ENCODE peak calls at places on chromosomes 2 and 18, in seven cellular contexts. N is mucosa of descending colon, K is psoas muscle, S is GM12865, I is BJ, F is foreskin fibroblast, X is pancreas. D is an unnamed sample.

GRCh38 chr18:77815666-77816338 is 566.2 kb downstream of the GALR1 start:
- DNase-seq in N (no peak), S (no peak), X (no peak), K (no peak), F (no peak), I (no peak), D (no peak)

GRCh38 chr2:222269132-222269531 is 29.7 kb downstream of the PAX3 start:
- DNase-seq in K (no peak), N (no peak), I (no peak), X (no peak), S (no peak), F (no peak), D (no peak)

GRCh38 chr2:30026091-30027055 is 105.0 kb upstream of the ALK start:
- DNase-seq in S (peak), N (peak), I (peak), K (peak), X (peak), F (peak), D (peak)

GRCh38 chr2:200863655-200864205 is 728 bp downstream of the CLK1 start:
- DNase-seq in I (no peak), N (peak), S (no peak), F (no peak), X (no peak), K (no peak), D (no peak)

GRCh38 chr18:36406805-36407204 is 109.3 kb downstream of the FHOD3 start:
- DNase-seq in X (no peak), K (no peak), I (no peak), S (no peak), F (no peak), N (no peak), D (no peak)

GRCh38 chr18:9683418-9684396 is 24.4 kb upstream of the RAB31 start:
- DNase-seq in I (peak), F (peak), S (no peak), N (peak), K (no peak), X (peak), D (no peak)

GRCh38 chr2:232292395-232293154 is 86.0 kb upstream of the ALPP start:
- DNase-seq in K (peak), I (no peak), X (peak), S (peak), F (peak), N (peak), D (peak)

GRCh38 chr2:188512456-188512855 is 220.8 kb downstream of the GULP1 start:
- DNase-seq in I (no peak), F (peak), S (peak), X (no peak), N (no peak), K (no peak), D (no peak)

GRCh38 chr2:229679393-229680125 is 34.8 kb downstream of the DNER start:
- DNase-seq in K (no peak), I (no peak), S (no peak), N (no peak), X (no peak), F (no peak), D (no peak)

GRCh38 chr2:85439986-85440385 is 21.5 kb downstream of the SH2D6 start:
- DNase-seq in X (no peak), I (no peak), F (no peak), K (no peak), S (peak), N (no peak), D (no peak)

GRCh38 chr2:85053802-85054201 is 79.4 kb upstream of the TCF7L1 start:
- DNase-seq in X (no peak), I (peak), N (peak), F (peak), S (no peak), K (peak), D (no peak)

GRCh38 chr2:72979896-72980295 is 62.6 kb downstream of the EMX1 start:
- DNase-seq in I (no peak), F (no peak), S (no peak), N (no peak), X (no peak), K (no peak), D (no peak)

DNA sequence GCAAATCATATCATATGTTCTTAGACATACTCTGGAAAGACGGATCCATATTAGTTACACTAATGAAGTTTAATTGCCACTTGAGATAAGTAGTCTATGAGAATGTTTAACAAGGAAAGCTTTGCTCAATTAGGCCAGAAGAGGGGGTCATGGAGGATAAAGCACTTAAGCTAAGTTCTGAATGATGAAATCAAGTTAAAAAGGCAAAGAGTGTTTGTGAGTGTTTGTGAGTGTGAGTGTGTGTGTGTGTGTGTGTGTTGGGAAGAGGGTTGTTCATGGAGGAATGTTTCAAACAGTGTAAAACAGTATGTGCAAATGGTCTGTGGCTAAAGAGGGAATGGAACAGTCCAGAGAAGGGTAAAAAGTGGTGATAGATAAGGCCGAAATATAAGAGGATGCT is 360.9 kb downstream of the ERBB4 start:
- DNase-seq in S (no peak), K (no peak), F (peak), I (no peak), X (no peak), N (no peak), D (no peak)
- TF ChIP-seq CTCF in S (no peak), K (no peak), F (no peak), I (no peak), X (no peak), N (no peak), D (no peak)

GRCh38 chr2:120032297-120032696 is 19.4 kb downstream of the EPB41L5 start:
- DNase-seq in I (no peak), F (no peak), S (no peak), X (no peak), K (no peak), N (no peak), D (no peak)

GRCh38 chr2:120029672-120030640 is 17.1 kb downstream of the EPB41L5 start:
- DNase-seq in K (no peak), F (no peak), I (no peak), X (no peak), S (no peak), N (no peak), D (no peak)

GRCh38 chr2:120028795-120029194 is 15.9 kb downstream of the EPB41L5 start:
- DNase-seq in N (no peak), S (no peak), X (no peak), K (no peak), I (no peak), F (no peak), D (no peak)

DNA sequence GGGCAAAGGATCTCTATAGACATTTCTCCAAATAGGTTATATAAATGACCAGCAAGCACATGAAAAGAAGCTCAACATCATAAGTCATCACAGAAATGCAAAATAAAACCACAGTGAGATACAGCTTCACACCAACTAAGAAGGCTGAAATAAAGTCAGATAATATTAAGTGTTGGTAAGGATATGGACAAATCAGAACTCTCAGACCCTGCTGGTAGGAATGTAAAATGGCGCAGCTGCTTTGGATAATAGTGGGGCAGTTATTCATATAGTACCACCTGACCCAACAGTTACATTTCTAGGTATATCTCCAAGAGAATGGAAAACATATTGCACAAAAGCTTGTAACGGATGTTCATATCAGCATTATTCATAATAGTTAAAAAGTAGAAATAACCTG is 14.0 kb downstream of the EPB41L5 start:
- DNase-seq in I (no peak), F (peak), N (no peak), X (no peak), K (no peak), S (no peak), D (no peak)
- TF ChIP-seq CTCF in I (peak), F (no peak), N (no peak), X (no peak), K (no peak), S (no peak), D (peak)

DNA sequence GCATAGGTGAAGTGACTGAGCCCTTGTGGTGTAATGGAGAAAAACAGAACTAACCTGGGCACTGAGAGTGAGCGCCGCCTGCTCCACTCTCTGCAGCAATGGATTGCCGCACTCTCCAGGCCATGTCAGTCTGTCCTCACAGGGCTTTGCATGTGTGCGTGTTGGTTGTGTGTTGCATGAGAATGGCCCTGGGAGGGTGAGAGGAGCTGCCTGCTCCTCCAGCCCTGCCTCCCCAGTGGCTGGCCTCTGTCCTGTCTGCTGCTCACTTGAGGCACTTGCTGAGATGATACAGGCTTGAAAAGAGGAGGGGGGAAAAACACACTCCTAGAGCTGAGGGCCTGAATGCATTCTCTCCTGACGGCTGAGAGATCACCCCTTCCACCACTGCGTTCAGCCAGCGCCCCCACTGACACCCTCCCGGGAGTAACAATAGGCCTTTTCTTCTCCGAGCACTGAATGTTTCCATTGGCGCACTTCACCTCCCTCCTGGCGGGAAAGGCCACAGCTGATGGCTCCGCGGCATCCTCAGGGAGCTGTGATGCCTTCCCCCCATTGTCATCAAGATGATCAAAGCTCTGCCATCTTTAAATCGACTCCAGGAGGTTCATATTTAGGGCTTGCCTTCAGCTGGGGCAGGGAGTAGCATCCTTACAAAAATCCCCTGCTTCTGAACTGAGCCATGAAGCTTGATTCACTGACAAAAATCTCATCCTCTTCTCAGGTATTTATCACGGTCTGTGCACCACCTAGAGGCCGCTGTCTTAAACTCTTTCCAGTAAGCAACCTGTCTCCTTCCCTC is 49.9 kb upstream of the DAPL1 start:
- DNase-seq in X (peak), F (peak), N (peak), I (no peak), K (no peak), S (peak), D (no peak)
- TF ChIP-seq CTCF in X (no peak), F (peak), N (no peak), I (peak), K (peak), S (peak), D (no peak)

DNA sequence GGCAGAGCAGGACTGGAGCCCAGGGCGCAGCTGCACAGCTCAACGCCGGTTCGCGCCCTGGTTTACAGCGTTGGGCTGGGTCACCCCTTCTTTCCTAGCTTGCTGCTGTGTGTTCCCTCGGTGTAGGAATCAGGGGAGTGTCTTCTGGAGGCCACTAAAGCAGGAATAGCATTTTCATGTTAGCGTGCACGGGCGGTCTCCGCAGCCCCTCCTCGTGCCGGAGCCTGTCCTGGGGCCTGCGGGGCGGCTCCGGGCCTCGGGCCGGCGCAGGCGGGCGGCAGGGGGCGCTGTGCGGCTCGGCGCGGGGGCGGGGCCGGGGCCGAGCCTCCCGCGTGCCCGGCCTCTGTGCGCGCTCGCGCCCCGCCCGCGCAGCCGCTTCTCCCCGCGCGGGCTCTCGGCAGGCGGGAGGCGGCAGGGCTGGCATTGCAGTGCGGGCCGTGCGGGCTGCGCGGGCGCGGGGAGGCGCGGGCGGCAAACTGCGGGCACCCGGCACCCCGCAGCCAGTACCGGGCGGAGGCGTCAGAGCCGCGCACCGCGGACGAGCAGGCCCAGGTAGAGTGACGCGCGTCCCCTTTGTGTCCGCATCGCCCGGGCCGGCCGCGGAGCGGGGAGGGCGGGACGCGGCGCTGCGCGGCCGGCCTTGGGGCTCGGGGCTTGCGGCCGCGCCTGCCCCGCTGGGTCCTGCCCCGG is at the start of gene RNF144A:
- DNase-seq in F (peak), N (peak), X (peak), S (peak), K (peak), I (no peak), D (peak)
- TF ChIP-seq CTCF in F (peak), N (peak), X (peak), S (peak), K (peak), I (peak), D (peak)

GRCh38 chr2:238173692-238174091 is 14.9 kb downstream of the ERFE start:
- DNase-seq in I (no peak), N (no peak), X (no peak), K (no peak), F (no peak), S (no peak), D (no peak)
- TF ChIP-seq CTCF in I (peak), N (no peak), X (no peak), K (no peak), F (no peak), S (peak), D (no peak)

DNA sequence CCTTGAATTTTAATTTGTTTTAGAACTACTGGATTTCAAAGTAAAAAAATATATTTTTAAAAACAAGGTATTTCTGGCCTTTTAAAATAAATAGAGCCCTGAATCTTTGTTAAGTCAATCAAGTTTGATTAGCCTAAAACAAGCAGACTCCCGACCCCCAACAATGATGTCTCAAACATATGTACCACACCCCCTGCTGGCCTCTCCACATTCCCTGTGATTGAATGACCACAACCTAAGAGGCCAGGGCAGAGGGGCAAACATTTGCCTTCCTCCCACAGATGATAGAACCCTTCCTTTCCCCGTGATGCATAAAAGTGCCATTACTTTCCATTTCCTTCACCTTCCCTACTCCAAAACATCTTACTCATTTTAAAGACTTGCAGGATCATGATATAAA is 130.9 kb downstream of the STK39 start:
- DNase-seq in X (no peak), N (no peak), F (no peak), K (no peak), S (no peak), I (no peak), D (no peak)
- TF ChIP-seq CTCF in X (no peak), N (no peak), F (peak), K (no peak), S (no peak), I (peak), D (no peak)

DNA sequence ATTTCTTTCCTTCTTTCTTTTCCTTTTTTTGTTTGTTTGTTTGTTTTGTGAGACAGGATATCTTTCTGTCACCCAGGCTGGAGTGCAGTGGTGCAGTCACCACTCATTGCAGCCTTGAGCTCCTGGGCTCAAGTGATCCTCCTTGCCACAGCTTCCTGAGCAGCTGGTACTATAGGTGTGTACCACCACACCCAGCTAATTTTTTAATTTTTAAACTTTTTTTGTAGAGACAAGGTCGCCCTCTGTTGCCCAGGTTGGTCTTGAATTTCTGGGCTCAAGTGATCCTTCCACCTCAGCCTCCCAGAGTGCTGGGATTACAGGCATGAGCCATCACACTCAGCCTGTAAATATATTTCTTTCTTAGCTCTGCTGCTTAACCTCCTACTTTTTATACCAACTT is 83.4 kb upstream of the CYP20A1 start:
- DNase-seq in X (no peak), N (no peak), S (peak), K (no peak), I (no peak), F (no peak), D (no peak)
- TF ChIP-seq CTCF in X (no peak), N (no peak), S (no peak), K (no peak), I (no peak), F (no peak), D (no peak)

GRCh38 chr2:96507957-96508520 is 2.9 kb upstream of the NEURL3 start:
- DNase-seq in N (peak), K (peak), X (peak), I (no peak), S (peak), F (peak), D (peak)
- TF ChIP-seq CTCF in N (peak), K (peak), X (peak), I (peak), S (peak), F (peak), D (peak)

DNA sequence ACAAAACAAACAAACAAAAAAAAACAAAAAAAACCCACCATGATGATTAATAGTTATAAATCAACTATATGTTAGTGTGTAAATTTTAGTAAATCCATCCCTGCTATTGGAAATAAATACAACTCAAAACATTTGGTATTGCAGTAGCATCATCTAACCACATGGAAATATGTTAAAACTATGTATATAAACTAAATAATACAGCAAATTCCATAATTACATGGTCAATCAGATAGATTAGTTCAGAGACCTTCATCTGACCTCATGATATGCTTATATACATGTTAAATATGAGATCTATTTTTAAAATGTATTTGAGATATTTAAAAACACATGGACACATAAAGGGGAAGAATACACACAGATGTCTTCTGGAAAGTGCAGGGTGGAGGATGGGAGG is 384.2 kb downstream of the TMX3 start:
- DNase-seq in I (no peak), X (no peak), F (no peak), S (no peak), N (no peak), K (no peak), D (no peak)
- TF ChIP-seq CTCF in I (no peak), X (no peak), F (no peak), S (no peak), N (no peak), K (no peak), D (peak)

D was measured in mesothelial cell of epicardium.